ENCODE peak calls at places on chromosomes 13 and 19, in nine cellular contexts. P, Y, O, W, L, F, S, T and U are unnamed samples.

GRCh38 chr13:37889102-37889501 is 19.5 kb upstream of the TRPC4 start:
- DNase-seq in P (no peak), Y (no peak), O (no peak), W (no peak), L (no peak), F (no peak), S (no peak), T (no peak), U (no peak)

GRCh38 chr19:4744451-4745170 is 21.0 kb upstream of the DPP9 start:
- DNase-seq in P (no peak), Y (no peak), O (no peak), W (peak; percentile 88), L (no peak), F (no peak), S (no peak), T (no peak), U (no peak)

GRCh38 chr19:52734340-52734892 is 428 bp downstream of the ZNF611 start:
- DNase-seq in P (no peak), Y (peak; percentile 11), O (no peak), W (no peak), L (no peak), F (peak; percentile 59), S (no peak), T (no peak), U (no peak)

GRCh38 chr19:17303940-17304267 is 679 bp upstream of the ABHD8 start:
- DNase-seq in P (no peak), Y (no peak), O (no peak), W (no peak), L (no peak), F (no peak), S (peak; percentile 76), T (no peak), U (no peak)

GRCh38 chr19:10544242-10544752 is 593 bp downstream of the ATG4D start:
- DNase-seq in P (no peak), Y (no peak), O (peak; percentile 83), W (no peak), L (no peak), F (peak; percentile 35), S (peak; percentile 73), T (no peak), U (peak; percentile 25)

GRCh38 chr19:10870955-10871603 is at the start of gene CARM1:
- DNase-seq in P (no peak), Y (peak; percentile 97), O (peak; percentile 100), W (peak; percentile 99), L (peak; percentile 96), F (peak; percentile 98), S (peak; percentile 100), T (peak; percentile 99), U (peak; percentile 99)

GRCh38 chr19:55275851-55276719 is 3.8 kb downstream of the HSPBP1 start:
- DNase-seq in P (no peak), Y (no peak), O (no peak), W (no peak), L (peak; percentile 42), F (no peak), S (no peak), T (no peak), U (no peak)

GRCh38 chr19:20422216-20422615 is 143.4 kb downstream of the ZNF737 start:
- DNase-seq in P (no peak), Y (no peak), O (no peak), W (no peak), L (no peak), F (peak; percentile 55), S (no peak), T (no peak), U (no peak)

GRCh38 chr19:51567583-51567982 is 3.5 kb upstream of the ZNF175 start:
- DNase-seq in P (no peak), Y (no peak), O (no peak), W (no peak), L (no peak), F (no peak), S (no peak), T (no peak), U (no peak)

DNA sequence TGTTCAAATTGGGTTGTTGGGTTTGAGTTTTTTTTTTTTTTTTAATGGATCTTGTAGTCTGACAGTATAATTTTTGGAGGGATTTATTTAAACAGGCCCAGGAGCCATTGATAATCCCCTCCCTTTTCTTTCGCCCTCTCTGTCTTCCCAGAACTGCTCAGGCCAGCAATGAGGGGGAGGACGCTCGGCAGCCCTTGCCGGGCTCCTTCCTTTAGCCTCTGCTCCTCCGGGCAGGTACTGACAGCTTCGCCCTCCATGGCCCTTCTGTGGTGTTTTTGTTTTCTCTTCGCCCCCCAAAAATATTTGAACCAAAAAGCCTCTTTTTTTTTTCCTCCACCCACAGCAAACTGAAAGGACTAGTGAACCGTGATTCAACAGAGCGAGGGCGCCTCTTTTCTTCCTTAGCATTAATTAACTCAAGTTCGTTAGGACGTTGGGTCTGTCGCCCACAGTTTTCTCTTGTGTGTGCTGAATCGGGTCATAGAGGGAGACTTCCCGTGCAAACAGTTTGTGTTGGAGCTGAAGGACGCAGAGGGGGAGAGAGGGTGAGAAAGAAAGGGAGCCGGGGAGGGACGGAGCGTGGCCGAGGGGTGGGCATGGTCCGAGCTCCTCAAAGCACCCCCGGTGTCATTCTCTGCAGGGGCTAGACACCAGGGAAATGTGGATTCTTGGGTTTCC is 21.5 kb downstream of the NFIX start:
- DNase-seq in P (no peak), Y (no peak), O (no peak), W (peak; percentile 42), L (no peak), F (peak; percentile 75), S (no peak), T (no peak), U (no peak)
- TF ChIP-seq CTCF in P (no peak), Y (no peak), O (no peak), W (no peak), L (no peak), F (no peak), S (no peak), T (no peak), U (no peak)

DNA sequence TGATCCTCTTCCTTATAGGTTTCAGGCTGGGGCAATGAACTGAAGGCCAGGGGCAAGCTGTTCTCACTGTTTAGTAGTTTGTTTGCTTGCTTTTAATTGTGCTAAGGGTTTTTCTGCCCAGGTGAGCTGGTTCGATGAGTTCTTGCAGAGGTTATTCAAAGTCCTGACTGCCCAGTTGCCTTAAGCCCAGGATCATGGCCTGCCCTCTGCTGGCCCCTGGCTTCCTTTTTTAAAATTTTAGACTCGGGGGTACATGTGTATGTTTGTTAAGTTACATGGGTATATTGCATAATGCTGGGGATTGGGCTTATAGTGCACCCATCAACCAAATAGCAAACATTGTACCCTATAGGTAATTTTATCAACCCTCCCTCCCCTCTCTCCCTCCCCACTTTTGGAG is 65.7 kb downstream of the ZNF536 start:
- DNase-seq in P (no peak), Y (no peak), O (no peak), W (no peak), L (no peak), F (peak; percentile 34), S (no peak), T (no peak), U (no peak)
- TF ChIP-seq CTCF in P (no peak), Y (no peak), O (no peak), W (no peak), L (peak; percentile 7), F (peak; percentile 52), S (no peak), T (no peak), U (peak; percentile 44)

DNA sequence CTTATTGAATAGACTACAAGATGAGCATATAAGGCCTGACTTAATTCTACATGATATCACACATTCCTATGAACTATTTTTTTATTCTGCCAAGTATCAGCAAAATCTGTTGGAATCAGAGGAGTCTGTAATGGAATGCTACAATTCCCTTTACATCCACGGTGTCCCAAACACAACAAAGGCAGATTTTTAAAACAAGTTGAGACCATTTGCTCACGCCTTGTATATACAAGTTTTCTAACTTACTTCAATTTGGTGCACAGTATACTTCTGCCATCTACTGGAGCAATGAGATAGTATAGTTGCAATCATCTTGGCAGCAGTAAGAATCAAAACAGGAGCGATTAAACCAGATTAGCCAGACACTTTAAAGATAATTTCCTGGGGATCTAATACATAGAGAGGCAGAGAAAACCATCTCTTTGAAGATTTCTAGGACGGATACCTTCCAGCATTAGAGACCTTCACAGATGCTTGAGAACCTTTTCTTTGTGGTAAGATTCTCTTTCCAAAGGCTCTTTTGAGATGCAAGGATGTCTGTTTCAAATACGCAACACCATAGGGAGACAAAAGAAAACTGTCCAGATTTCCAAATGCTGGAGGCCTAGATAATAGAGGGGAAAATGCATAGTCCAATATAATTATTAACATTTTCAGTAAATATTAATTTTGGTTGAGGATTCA is 302.0 kb upstream of the MIR17HG start:
- DNase-seq in P (no peak), Y (no peak), O (no peak), W (peak; percentile 33), L (no peak), F (peak; percentile 26), S (no peak), T (no peak), U (no peak)
- TF ChIP-seq CTCF in P (peak; percentile 65), Y (peak; percentile 64), O (no peak), W (peak; percentile 59), L (peak; percentile 45), F (peak; percentile 63), S (peak; percentile 25), T (no peak), U (peak; percentile 61)

DNA sequence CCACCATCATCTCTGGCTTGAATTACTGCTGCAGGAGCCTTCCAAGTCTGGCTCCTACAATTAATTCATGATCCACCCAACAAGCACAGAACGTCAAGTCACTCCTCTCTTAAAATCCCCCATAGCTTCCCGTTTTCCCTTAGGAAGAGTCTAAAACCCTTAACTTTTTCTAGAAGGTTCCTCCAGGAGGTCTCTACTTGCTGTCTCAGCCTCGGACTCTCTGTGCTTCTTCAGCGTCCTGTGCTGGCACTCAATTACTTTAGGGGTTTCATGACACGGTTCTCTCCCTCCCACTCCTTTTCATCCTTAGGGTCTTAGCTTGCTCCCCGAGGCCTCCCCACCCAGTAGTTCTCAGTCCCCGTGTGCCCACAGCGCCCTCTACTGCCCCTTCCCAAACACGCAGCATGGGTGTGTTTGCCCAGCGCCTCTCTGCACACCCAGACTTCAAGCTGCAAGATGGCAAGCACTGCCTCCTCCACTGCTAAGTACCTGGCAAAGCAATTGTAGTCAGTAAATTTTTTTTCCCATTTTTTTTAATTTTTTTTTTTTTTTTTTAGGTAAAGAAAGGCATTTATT is 25.8 kb upstream of the MAP3K10 start:
- DNase-seq in P (no peak), Y (peak; percentile 50), O (peak; percentile 62), W (peak; percentile 15), L (peak; percentile 70), F (peak; percentile 83), S (peak; percentile 75), T (peak; percentile 41), U (peak; percentile 31)
- TF ChIP-seq CTCF in P (peak; percentile 75), Y (peak; percentile 57), O (peak; percentile 42), W (peak; percentile 53), L (peak; percentile 94), F (peak; percentile 88), S (peak; percentile 55), T (peak; percentile 74), U (peak; percentile 56)

GRCh38 chr19:39398297-39398864 is 7.2 kb downstream of the MED29 start:
- DNase-seq in P (no peak), Y (no peak), O (peak; percentile 89), W (peak; percentile 42), L (peak; percentile 75), F (no peak), S (peak; percentile 87), T (no peak), U (no peak)
- TF ChIP-seq CTCF in P (no peak), Y (no peak), O (no peak), W (no peak), L (no peak), F (no peak), S (no peak), T (no peak), U (no peak)

GRCh38 chr19:32570081-32570785 is 10.8 kb upstream of the PDCD5 start:
- DNase-seq in P (no peak), Y (peak; percentile 32), O (peak; percentile 47), W (peak; percentile 68), L (no peak), F (peak; percentile 81), S (no peak), T (peak; percentile 19), U (peak; percentile 26)
- TF ChIP-seq CTCF in P (peak; percentile 84), Y (peak; percentile 77), O (peak; percentile 46), W (peak; percentile 88), L (peak; percentile 74), F (peak; percentile 87), S (peak; percentile 53), T (peak; percentile 66), U (peak; percentile 80)

GRCh38 chr19:28505134-28505533 is 707.8 kb downstream of the UQCRFS1 start:
- DNase-seq in P (no peak), Y (no peak), O (no peak), W (no peak), L (no peak), F (no peak), S (no peak), T (no peak), U (no peak)
- TF ChIP-seq CTCF in P (no peak), Y (no peak), O (no peak), W (no peak), L (no peak), F (no peak), S (no peak), T (no peak), U (no peak)